ENCODE peak calls at places on chromosomes 11 and 22, in seven cellular contexts. J is tibial nerve, W is PC-9, L is Peyer's patch, U is heart left ventricle, C is endothelial cell of umbilical vein, I is lower lobe of right lung. B is an unnamed sample.
A peak's percentile ranks its signal among the peaks of the same experiment; 100 is the strongest.

GRCh38 chr11:126076641-126077040 is 14.0 kb upstream of the CDON start:
- DNase-seq in L (no peak), J (no peak), U (no peak), C (no peak), I (no peak), W (no peak), B (no peak)

GRCh38 chr11:78828582-78829520 is 254.2 kb upstream of the NARS2 start:
- DNase-seq in J (no peak), I (no peak), C (no peak), W (no peak), L (no peak), U (no peak), B (no peak)

GRCh38 chr22:35315855-35316745 is 16.4 kb downstream of the TOM1 start:
- DNase-seq in C (no peak), U (no peak), J (no peak), L (no peak), W (no peak), I (no peak), B (no peak)

GRCh38 chr11:40885257-40885947 is 574.0 kb downstream of the LRRC4C start:
- DNase-seq in J (no peak), C (no peak), W (no peak), I (no peak), L (no peak), U (no peak), B (no peak)

GRCh38 chr22:45201678-45202332 is 38.1 kb downstream of the NUP50 start:
- DNase-seq in L (no peak), U (no peak), C (no peak), W (peak; percentile 88), J (no peak), I (peak; percentile 16), B (no peak)

GRCh38 chr11:120217941-120218694 is 7.3 kb downstream of the OAF start:
- DNase-seq in U (peak; percentile 63), L (no peak), I (no peak), J (no peak), W (no peak), C (no peak), B (no peak)

GRCh38 chr11:68027667-68028066 is 2.8 kb upstream of the NDUFS8 start:
- DNase-seq in L (no peak), I (no peak), J (no peak), U (no peak), C (no peak), W (no peak), B (no peak)

GRCh38 chr11:44899959-44900358 is 50.7 kb downstream of the TP53I11 start:
- DNase-seq in I (no peak), W (no peak), J (no peak), L (no peak), U (no peak), C (peak; percentile 56), B (no peak)

GRCh38 chr11:89737116-89737515 is 27.0 kb downstream of the TRIM77 start:
- DNase-seq in I (no peak), J (no peak), U (no peak), L (no peak), C (no peak), W (no peak), B (no peak)

GRCh38 chr11:91947215-91947614 is 277.4 kb upstream of the FAT3 start:
- DNase-seq in L (no peak), J (peak; percentile 7), U (no peak), C (peak; percentile 42), W (peak; percentile 77), I (no peak), B (no peak)

GRCh38 chr22:21759631-21760030 is 24.0 kb upstream of the YPEL1 start:
- DNase-seq in C (no peak), U (no peak), J (no peak), W (no peak), I (no peak), L (no peak), B (no peak)

GRCh38 chr22:19148417-19149046 is 1.6 kb downstream of the GSC2 start:
- DNase-seq in I (no peak), L (no peak), U (no peak), W (no peak), C (no peak), J (no peak), B (no peak)

GRCh38 chr11:111575748-111576147 is 26.5 kb upstream of the SIK2 start:
- DNase-seq in C (no peak), I (no peak), U (no peak), J (no peak), L (no peak), W (no peak), B (no peak)

GRCh38 chr11:113378692-113379091 is 8.9 kb upstream of the ANKK1 start:
- DNase-seq in L (no peak), W (no peak), I (no peak), C (no peak), U (no peak), J (no peak), B (no peak)

GRCh38 chr11:113375402-113375801 is 12.2 kb upstream of the ANKK1 start:
- DNase-seq in I (no peak), C (no peak), L (no peak), J (no peak), W (no peak), U (no peak), B (no peak)

GRCh38 chr11:113376156-113376555 is 11.4 kb upstream of the ANKK1 start:
- DNase-seq in C (no peak), I (no peak), U (no peak), W (no peak), J (no peak), L (no peak), B (no peak)

GRCh38 chr11:113378013-113378412 is 9.6 kb upstream of the ANKK1 start:
- DNase-seq in J (no peak), C (no peak), I (no peak), W (no peak), L (no peak), U (no peak), B (no peak)

GRCh38 chr11:113377606-113378005 is 10.0 kb upstream of the ANKK1 start:
- DNase-seq in C (no peak), L (no peak), J (no peak), U (no peak), I (no peak), W (no peak), B (no peak)
- H3K27ac ChIP-seq in C (no peak overlapping the region), L (no peak overlapping the region), J (no peak overlapping the region), U (no peak overlapping the region), I (no peak overlapping the region), W (no peak overlapping the region), B (no peak overlapping the region)

GRCh38 chr11:94583213-94583884 is 16.2 kb downstream of the PIWIL4 start:
- DNase-seq in C (no peak), W (no peak), I (no peak), J (no peak), U (no peak), L (no peak), B (no peak)

GRCh38 chr11:94574193-94574961 is 7.2 kb downstream of the PIWIL4 start:
- DNase-seq in L (no peak), J (no peak), W (no peak), C (no peak), I (peak; percentile 49), U (no peak), B (no peak)

GRCh38 chr11:94576306-94576705 is 9.1 kb downstream of the PIWIL4 start:
- DNase-seq in W (no peak), U (no peak), C (no peak), J (no peak), I (no peak), L (no peak), B (no peak)

GRCh38 chr11:94581926-94582325 is 14.8 kb downstream of the PIWIL4 start:
- DNase-seq in I (no peak), C (no peak), W (no peak), J (no peak), U (no peak), L (no peak), B (no peak)

DNA sequence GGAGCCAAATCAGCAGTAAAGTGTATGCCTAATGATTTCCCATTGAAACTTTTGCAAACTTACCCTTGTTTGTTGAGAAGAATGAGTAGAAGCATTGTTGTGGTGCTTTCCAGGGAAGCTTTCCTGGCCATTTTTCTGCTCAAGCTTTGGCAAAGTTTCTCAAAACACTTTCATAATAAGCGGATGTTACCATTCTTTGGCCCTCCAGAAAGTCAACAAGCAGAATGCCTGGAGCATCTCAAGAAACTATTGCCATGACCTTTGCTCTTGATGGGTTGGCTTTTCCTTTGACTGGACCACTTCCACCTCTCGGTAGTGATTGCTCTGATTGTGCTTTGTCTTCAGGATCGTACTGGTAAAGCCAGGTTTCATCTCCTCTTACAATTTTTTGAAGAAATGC is 10.7 kb downstream of the PIWIL4 start:
- DNase-seq in C (no peak), U (no peak), I (no peak), L (no peak), J (no peak), W (no peak), B (no peak)
- H3K4me1 ChIP-seq in C (peaks cover 5% of the 10 kb centered on the region), U (no peaks in the 10 kb centered on the region), I (no peaks in the 10 kb centered on the region), L (no peaks in the 10 kb centered on the region), J (peaks cover 16% of the 10 kb centered on the region), W (peaks cover 2% of the 10 kb centered on the region), B (no peaks in the 10 kb centered on the region)

GRCh38 chr11:88405853-88406252 is 68.3 kb upstream of the CTSC start:
- DNase-seq in W (no peak), L (no peak), J (no peak), C (no peak), U (no peak), I (no peak), B (no peak)

GRCh38 chr11:88404932-88405710 is 67.6 kb upstream of the CTSC start:
- DNase-seq in I (no peak), W (no peak), L (no peak), J (no peak), U (no peak), C (no peak), B (no peak)

GRCh38 chr11:88404363-88404762 is 66.8 kb upstream of the CTSC start:
- DNase-seq in I (no peak), U (no peak), J (no peak), W (no peak), L (no peak), C (no peak), B (no peak)

GRCh38 chr11:88402192-88402715 is 64.7 kb upstream of the CTSC start:
- DNase-seq in I (no peak), W (peak; percentile 98), U (no peak), J (no peak), L (no peak), C (peak; percentile 93), B (no peak)

DNA sequence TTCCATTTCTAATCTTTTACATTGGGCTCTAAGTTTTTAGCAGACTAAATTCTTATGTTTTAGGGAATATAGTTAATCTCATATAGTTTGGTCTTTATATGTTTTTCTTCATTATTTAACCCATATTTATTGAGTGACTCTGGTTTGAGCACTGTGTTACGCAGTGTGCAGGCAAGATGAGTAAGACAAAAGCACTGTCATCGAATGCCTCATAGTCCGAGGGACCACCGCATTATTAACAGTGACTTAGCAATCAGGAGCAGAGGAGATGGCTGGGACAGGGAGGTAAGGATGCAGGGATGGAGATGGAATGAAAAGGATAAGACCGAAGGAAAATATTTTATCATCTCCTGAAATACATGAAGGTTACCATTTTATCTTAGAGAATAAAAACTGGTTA is 65.2 kb upstream of the CTSC start:
- DNase-seq in L (no peak), U (no peak), J (no peak), C (no peak), W (no peak), I (no peak), B (no peak)
- H3K27ac ChIP-seq in L (peak overlapping the region; percentile 27), U (no peak overlapping the region), J (peak overlapping the region; percentile 68), C (peak overlapping the region; percentile 95), W (peak overlapping the region; percentile 85), I (peak overlapping the region; percentile 54), B (no peak overlapping the region)

DNA sequence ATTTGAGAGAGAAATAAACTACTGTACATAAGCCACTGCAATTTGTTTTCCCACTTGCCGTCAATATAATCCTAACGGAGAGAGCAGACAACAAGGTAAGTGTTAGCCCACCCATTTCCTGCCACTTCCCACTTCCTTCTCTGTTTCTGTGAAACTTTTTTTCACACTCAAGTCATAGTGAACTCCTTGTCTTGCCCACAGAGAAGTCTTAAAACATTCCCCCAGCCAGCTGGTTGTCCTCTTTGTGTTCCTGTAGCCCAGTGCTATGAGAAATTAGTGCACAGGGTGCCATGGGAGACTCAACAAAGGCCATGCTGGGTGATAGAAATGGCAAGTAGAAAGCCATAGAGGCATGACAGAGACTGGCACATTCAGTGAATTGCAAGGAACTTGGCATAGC is 208.6 kb downstream of the BLID start:
- DNase-seq in I (no peak), W (no peak), C (no peak), J (no peak), U (no peak), L (no peak), B (no peak)
- H3K4me1 ChIP-seq in I (no peaks in the 10 kb centered on the region), W (no peaks in the 10 kb centered on the region), C (no peaks in the 10 kb centered on the region), J (no peaks in the 10 kb centered on the region), U (no peaks in the 10 kb centered on the region), L (no peaks in the 10 kb centered on the region), B (no peaks in the 10 kb centered on the region)